ENCODE peak calls at places on chromosomes 13 and 19, in five cellular contexts. H is Caco-2; K is AG09319; W is CD4-positive, alpha-beta T cell; T is fibroblast of pulmonary artery. R is an unnamed sample.

GRCh38 chr13:48962281-48962680 is 13.4 kb upstream of the FNDC3A start:
- DNase-seq in W (no peak), K (no peak), H (no peak), T (peak), R (no peak)

GRCh38 chr13:91017031-91017668 is 330.3 kb upstream of the MIR17HG start:
- DNase-seq in H (peak), W (no peak), K (no peak), T (peak), R (peak)

GRCh38 chr19:10107254-10107653 is 1.1 kb downstream of the PPAN start:
- DNase-seq in T (no peak), W (no peak), K (no peak), H (no peak), R (no peak)

GRCh38 chr19:2695288-2695866 is 7.1 kb downstream of the GNG7 start:
- DNase-seq in H (no peak), T (no peak), W (no peak), K (no peak), R (no peak)

GRCh38 chr13:98672947-98673545 is 79.4 kb downstream of the SLC15A1 start:
- DNase-seq in H (peak), K (peak), T (peak), W (peak), R (peak)

GRCh38 chr19:38062959-38063786 is 156.2 kb downstream of the SIPA1L3 start:
- DNase-seq in H (peak), W (no peak), T (no peak), K (no peak), R (no peak)

GRCh38 chr19:52963229-52963760 is 614 bp upstream of the ZNF816 start:
- DNase-seq in T (no peak), W (no peak), H (no peak), K (no peak), R (peak)

GRCh38 chr13:41401371-41401770 is 56.0 kb upstream of the RGCC start:
- DNase-seq in T (no peak), K (no peak), W (no peak), H (no peak), R (no peak)

GRCh38 chr19:52297601-52298358 is 811 bp downstream of the ZNF480 start:
- DNase-seq in H (no peak), K (no peak), W (no peak), T (peak), R (no peak)

GRCh38 chr19:11560404-11560988 is 1.5 kb upstream of the ELOF1 start:
- DNase-seq in W (peak), H (peak), K (peak), T (peak), R (peak)

GRCh38 chr13:25171170-25171516 is 945 bp downstream of the AMER2 start:
- DNase-seq in T (no peak), K (no peak), W (no peak), H (no peak), R (no peak)

GRCh38 chr19:13077233-13077632 is 25.4 kb downstream of the LYL1 start:
- DNase-seq in W (no peak), K (no peak), H (no peak), T (no peak), R (no peak)

GRCh38 chr13:51912091-51912490 is 50.3 kb downstream of the CCDC70 start:
- DNase-seq in K (no peak), W (no peak), T (no peak), H (peak), R (no peak)

GRCh38 chr13:48862572-48862971 is 113.1 kb upstream of the FNDC3A start:
- DNase-seq in W (no peak), H (no peak), K (no peak), T (peak), R (no peak)

GRCh38 chr19:7772752-7773291 is 9.8 kb downstream of the CLEC4M start:
- DNase-seq in T (peak), W (no peak), H (no peak), K (no peak), R (peak)

GRCh38 chr13:36157475-36157874 is 26.3 kb upstream of the DCLK1 start:
- DNase-seq in K (no peak), T (no peak), W (no peak), H (no peak), R (no peak)

GRCh38 chr13:33721719-33722118 is 96.2 kb upstream of the RFC3 start:
- DNase-seq in K (no peak), T (peak), W (no peak), H (no peak), R (no peak)

GRCh38 chr13:112657850-112658445 is 31.9 kb upstream of the ATP11A start:
- DNase-seq in W (no peak), T (peak), H (no peak), K (no peak), R (no peak)

GRCh38 chr13:53104120-53104519 is 75.5 kb downstream of the OLFM4 start:
- DNase-seq in H (no peak), W (no peak), K (no peak), T (no peak), R (no peak)

GRCh38 chr19:39403331-39404312 is 3.0 kb upstream of the ZFP36 start:
- DNase-seq in K (peak), H (peak), T (peak), W (peak), R (peak)

GRCh38 chr13:110794209-110794608 is 80.7 kb downstream of the ING1 start:
- DNase-seq in T (no peak), K (no peak), H (no peak), W (no peak), R (no peak)

GRCh38 chr19:30046522-30046921 is 104.5 kb downstream of the URI1 start:
- DNase-seq in T (peak), W (no peak), H (no peak), K (no peak), R (peak)

GRCh38 chr19:52270266-52270885 is 989 bp downstream of the ZNF766 start:
- DNase-seq in W (no peak), T (no peak), H (no peak), K (no peak), R (peak)

GRCh38 chr19:46955114-46955812 is 64.4 kb upstream of the NPAS1 start:
- DNase-seq in K (no peak), T (peak), W (peak), H (no peak), R (no peak)

GRCh38 chr13:33867472-33867871 is 49.5 kb downstream of the RFC3 start:
- DNase-seq in T (no peak), H (no peak), K (no peak), W (no peak), R (no peak)

GRCh38 chr13:30863231-30863630 is 42.8 kb upstream of the MEDAG start:
- DNase-seq in W (no peak), T (no peak), K (no peak), H (no peak), R (no peak)

GRCh38 chr13:110341445-110342247 is 34.6 kb downstream of the COL4A2 start:
- DNase-seq in K (no peak), W (no peak), H (no peak), T (peak), R (no peak)

GRCh38 chr13:101155920-101156319 is 260.4 kb downstream of the NALCN start:
- DNase-seq in W (no peak), T (no peak), K (no peak), H (no peak), R (no peak)
- TF ChIP-seq CTCF in W (no peak), T (peak), K (peak), H (peak), R (peak)

GRCh38 chr19:56253737-56254136 is 18.8 kb upstream of the EDDM13 start:
- DNase-seq in W (no peak), H (no peak), K (peak), T (peak), R (peak)
- TF ChIP-seq CTCF in W (peak), H (peak), K (peak), T (peak), R (peak)

GRCh38 chr19:43619262-43620060 is at the start of gene ZNF428:
- DNase-seq in K (peak), W (peak), H (peak), T (peak), R (peak)
- TF ChIP-seq CTCF in K (no peak), W (no peak), H (no peak), T (no peak), R (no peak)

GRCh38 chr13:29500426-29500825 is 95.1 kb downstream of the SLC7A1 start:
- DNase-seq in K (no peak), W (no peak), T (no peak), H (no peak), R (no peak)

GRCh38 chr13:29502391-29503008 is 93.0 kb downstream of the SLC7A1 start:
- DNase-seq in T (no peak), W (no peak), H (no peak), K (no peak), R (no peak)

GRCh38 chr13:29503041-29503837 is 92.2 kb downstream of the SLC7A1 start:
- DNase-seq in H (no peak), T (no peak), K (no peak), W (no peak), R (no peak)

GRCh38 chr13:29499766-29500165 is 95.7 kb downstream of the SLC7A1 start:
- DNase-seq in K (no peak), T (no peak), W (no peak), H (no peak), R (no peak)

GRCh38 chr13:29501674-29502073 is 93.8 kb downstream of the SLC7A1 start:
- DNase-seq in T (no peak), W (no peak), K (no peak), H (no peak), R (no peak)
- TF ChIP-seq CTCF in T (no peak), W (no peak), K (no peak), H (no peak), R (no peak)

DNA sequence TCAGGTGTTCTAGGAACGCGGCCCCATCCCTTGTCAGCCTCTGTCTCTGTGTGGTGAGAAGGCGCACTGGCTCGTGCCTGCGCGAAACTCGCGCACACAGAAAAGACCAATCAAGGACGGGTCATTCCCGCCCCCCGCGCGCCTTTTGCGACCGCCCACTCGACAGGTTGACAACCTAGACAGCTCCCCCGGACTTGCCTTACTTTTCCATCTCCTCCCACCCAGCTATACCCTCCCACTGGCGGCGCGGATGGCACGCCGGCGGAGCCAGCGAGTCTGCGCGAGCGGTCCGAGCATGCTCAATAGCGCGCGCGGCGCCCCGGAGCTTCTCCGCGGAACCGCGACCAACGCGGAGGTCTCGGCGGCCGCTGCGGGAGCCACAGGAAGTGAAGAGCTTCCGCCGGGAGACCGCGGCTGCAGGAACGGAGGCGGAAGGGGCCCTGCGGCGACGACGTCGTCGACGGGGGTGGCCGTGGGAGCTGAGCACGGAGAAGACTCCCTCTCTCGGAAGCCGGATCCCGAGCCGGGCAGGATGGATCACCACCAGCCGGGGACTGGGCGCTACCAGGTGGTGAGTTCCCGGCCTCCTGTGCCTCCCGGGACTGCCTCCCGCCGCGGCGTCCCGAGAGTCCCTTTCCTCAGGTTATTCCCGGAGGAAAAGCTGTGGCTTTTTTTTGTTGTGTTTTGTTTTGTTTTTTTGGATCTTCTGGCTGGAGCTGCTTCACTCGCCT is at the start of gene NDFIP2:
- DNase-seq in W (peak), K (no peak), T (peak), H (peak), R (peak)
- TF ChIP-seq CTCF in W (no peak), K (no peak), T (no peak), H (no peak), R (no peak)

GRCh38 chr19:17441241-17442135 is 7.0 kb downstream of the TMEM221 start:
- DNase-seq in T (peak), K (no peak), W (no peak), H (no peak), R (peak)
- TF ChIP-seq CTCF in T (peak), K (peak), W (peak), H (peak), R (peak)

GRCh38 chr19:48135411-48135810 is 24.8 kb upstream of the PLA2G4C start:
- DNase-seq in K (no peak), T (no peak), H (no peak), W (no peak), R (no peak)
- TF ChIP-seq CTCF in K (no peak), T (no peak), H (no peak), W (no peak), R (no peak)

GRCh38 chr13:31996611-31997010 is 35.0 kb upstream of the FRY start:
- DNase-seq in H (no peak), W (no peak), T (no peak), K (no peak), R (no peak)
- TF ChIP-seq CTCF in H (no peak), W (no peak), T (no peak), K (no peak), R (no peak)

DNA sequence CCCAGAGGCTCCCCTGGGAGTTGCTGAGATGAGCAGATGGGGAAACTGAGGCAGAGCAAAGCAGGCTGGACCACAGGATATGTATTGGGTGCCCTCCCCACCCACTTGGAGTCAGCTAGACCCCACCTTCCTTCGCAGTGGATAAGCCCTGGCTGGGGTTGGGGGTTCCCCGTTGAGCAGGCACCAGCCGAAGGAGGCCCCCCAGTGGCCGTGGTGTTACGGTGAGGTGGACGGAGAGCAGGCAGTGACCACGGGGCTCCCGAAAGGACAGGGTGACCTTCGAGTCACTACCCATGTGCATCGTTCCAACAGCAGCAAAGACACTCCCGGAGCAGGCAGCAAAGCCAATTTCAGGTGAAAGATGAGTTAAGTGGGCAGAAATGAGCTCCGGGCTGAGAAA is 62.4 kb upstream of the ADGRE5 start:
- DNase-seq in K (no peak), W (no peak), H (no peak), T (no peak), R (peak)
- TF ChIP-seq CTCF in K (peak), W (no peak), H (no peak), T (peak), R (peak)

GRCh38 chr13:44048326-44048725 is 168.6 kb downstream of the LACC1 start:
- DNase-seq in W (no peak), K (no peak), T (peak), H (no peak), R (no peak)
- TF ChIP-seq CTCF in W (no peak), K (no peak), T (peak), H (no peak), R (no peak)

R was measured in GM13977.